ENCODE peak calls at places on chromosomes 16 and 17, in eight cellular contexts. I is adrenal gland; X is psoas muscle; S is fibroblast of lung; J is esophagus squamous epithelium; L is BJ; B is heart left ventricle; C is CD8-positive, alpha-beta T cell. A is an unnamed sample.

GRCh38 chr16:1193143-1193824 is 31.8 kb downstream of the TPSG1 start:
- DNase-seq in I (no peak), X (no peak), S (no peak), B (no peak), C (no peak), L (no peak), J (no peak), A (no peak)

GRCh38 chr17:75679706-75680201 is 12.6 kb downstream of the SAP30BP start:
- DNase-seq in B (peak; percentile 50), J (no peak), L (peak; percentile 51), I (no peak), C (no peak), S (no peak), X (no peak), A (peak; percentile 75)

GRCh38 chr17:81365148-81365600 is 30.1 kb upstream of the BAHCC1 start:
- DNase-seq in X (peak; percentile 63), S (peak; percentile 76), J (no peak), L (no peak), B (peak; percentile 43), C (no peak), I (no peak), A (peak; percentile 88)

GRCh38 chr17:45386180-45386579 is 46.5 kb downstream of the ARHGAP27 start:
- DNase-seq in X (no peak), L (no peak), J (no peak), I (no peak), S (no peak), B (no peak), C (no peak), A (no peak)

GRCh38 chr16:9954181-9954580 is 228.0 kb downstream of the GRIN2A start:
- DNase-seq in I (no peak), B (no peak), L (no peak), C (no peak), J (no peak), S (no peak), X (no peak), A (no peak)

GRCh38 chr16:76059701-76060100 is 217.5 kb upstream of the CNTNAP4 start:
- DNase-seq in S (no peak), B (no peak), L (no peak), J (no peak), I (no peak), X (no peak), C (no peak), A (no peak)

GRCh38 chr16:66596986-66597848 is 7.3 kb upstream of the CMTM3 start:
- DNase-seq in X (no peak), I (no peak), S (no peak), C (no peak), J (no peak), L (no peak), B (no peak), A (no peak)

GRCh38 chr17:42387663-42388380 is 420 bp downstream of the STAT3 start:
- DNase-seq in B (peak; percentile 52), C (no peak), J (no peak), S (peak; percentile 33), I (peak; percentile 55), X (peak; percentile 52), L (no peak), A (peak; percentile 69)

GRCh38 chr17:4364622-4365041 is 1.8 kb downstream of the UBE2G1 start:
- DNase-seq in J (no peak), C (no peak), X (peak; percentile 25), S (no peak), L (no peak), B (no peak), I (peak; percentile 27), A (no peak)

GRCh38 chr16:35391328-35391727 is 1931.9 kb downstream of the TP53TG3F start:
- DNase-seq in C (no peak), J (no peak), S (peak; percentile 8), B (peak; percentile 18), I (peak; percentile 36), L (no peak), X (peak; percentile 16), A (peak; percentile 48)

GRCh38 chr17:17749921-17750320 is 68.7 kb downstream of the RAI1 start:
- DNase-seq in J (no peak), X (no peak), I (no peak), L (no peak), B (no peak), S (peak; percentile 54), C (peak; percentile 66), A (peak; percentile 76)

GRCh38 chr16:50182441-50182840 is 29.3 kb downstream of the TENT4B start:
- DNase-seq in B (no peak), X (no peak), C (no peak), I (no peak), L (no peak), S (no peak), J (no peak), A (no peak)

GRCh38 chr16:16127469-16128116 is 95.7 kb downstream of the ABCC6 start:
- DNase-seq in I (peak; percentile 62), J (no peak), S (peak; percentile 72), B (peak; percentile 50), X (peak; percentile 59), C (peak; percentile 80), L (peak; percentile 10), A (peak; percentile 51)

GRCh38 chr16:65745-66144 is 6.7 kb downstream of the RHBDF1 start:
- DNase-seq in C (peak; percentile 91), S (peak; percentile 71), L (no peak), I (peak; percentile 83), J (no peak), X (peak; percentile 88), B (peak; percentile 81), A (peak; percentile 48)

GRCh38 chr16:15672514-15673167 is 22.6 kb downstream of the NDE1 start:
- DNase-seq in C (peak; percentile 83), B (peak; percentile 89), S (peak; percentile 99), I (peak; percentile 62), J (peak; percentile 58), L (peak; percentile 97), X (peak; percentile 91), A (peak; percentile 99)

GRCh38 chr17:68378202-68379149 is 78.8 kb downstream of the WIPI1 start:
- DNase-seq in I (peak; percentile 85), C (no peak), X (peak; percentile 99), L (peak; percentile 88), B (peak; percentile 89), S (peak; percentile 97), J (peak; percentile 35), A (peak; percentile 66)

GRCh38 chr17:8398980-8399379 is 1.4 kb upstream of the RNF222 start:
- DNase-seq in J (no peak), L (no peak), B (no peak), I (no peak), S (no peak), C (no peak), X (no peak), A (no peak)

GRCh38 chr16:78553268-78554044 is 454.0 kb downstream of the WWOX start:
- DNase-seq in J (no peak), X (no peak), L (no peak), S (no peak), I (no peak), B (no peak), C (no peak), A (no peak)

GRCh38 chr17:9185142-9185541 is 163.8 kb downstream of the NTN1 start:
- DNase-seq in B (no peak), C (no peak), J (no peak), I (no peak), X (no peak), L (no peak), S (no peak), A (peak; percentile 55)

GRCh38 chr17:34706029-34706428 is 126.6 kb downstream of the TMEM132E start:
- DNase-seq in B (no peak), C (peak; percentile 21), J (no peak), S (peak; percentile 5), I (peak; percentile 48), L (no peak), X (no peak), A (no peak)

GRCh38 chr16:65783709-65784474 is 582.6 kb upstream of the CDH5 start:
- DNase-seq in C (no peak), B (no peak), J (no peak), I (no peak), X (no peak), L (no peak), S (no peak), A (no peak)

GRCh38 chr16:69181-69580 is 3.2 kb downstream of the RHBDF1 start:
- DNase-seq in J (no peak), B (no peak), C (no peak), I (no peak), L (no peak), S (no peak), X (no peak), A (no peak)

GRCh38 chr17:38657824-38658740 is 16.7 kb downstream of the EPOP start:
- DNase-seq in B (no peak), I (no peak), X (no peak), L (no peak), J (no peak), C (no peak), S (no peak), A (no peak)
- H3K4me3 ChIP-seq in B (no peak overlapping the region), I (no peak overlapping the region), X (no peak overlapping the region), L (no peak overlapping the region), J (no peak overlapping the region), C (no peak overlapping the region), S (no peak overlapping the region), A (no peak overlapping the region)

GRCh38 chr17:1648582-1649115 is 1.0 kb downstream of the RILP start:
- DNase-seq in X (peak; percentile 96), L (peak; percentile 67), J (no peak), I (peak; percentile 96), S (peak; percentile 95), C (peak; percentile 96), B (peak; percentile 95), A (peak; percentile 86)
- TF ChIP-seq CTCF in X (peak; percentile 85), L (peak; percentile 84), J (peak; percentile 96), I (peak; percentile 95), S (peak; percentile 70), C (peak; percentile 71), B (peak; percentile 93), A (peak; percentile 93)

DNA sequence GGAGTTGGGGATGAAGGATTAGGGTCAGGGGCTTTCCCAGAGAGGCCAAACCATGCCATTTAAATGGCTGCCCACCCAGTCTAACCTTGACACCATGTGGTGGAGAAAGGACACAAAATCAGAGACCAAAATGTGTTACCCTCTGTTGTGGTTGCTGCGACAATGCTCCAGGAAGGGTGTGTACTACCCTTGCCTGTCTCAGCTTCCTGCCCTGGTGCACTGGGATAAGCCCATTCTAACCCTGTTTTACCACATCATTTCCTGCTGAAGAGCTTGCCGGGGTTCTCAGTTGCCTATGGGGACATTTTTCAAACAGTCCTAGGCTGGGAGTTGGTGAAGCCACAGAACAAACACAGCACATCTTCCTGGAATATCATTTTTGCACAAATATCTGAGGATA is 4.9 kb downstream of the OR4D1 start:
- DNase-seq in I (no peak), C (peak; percentile 80), J (no peak), L (no peak), B (no peak), S (no peak), X (no peak), A (no peak)
- H3K27me3 ChIP-seq in I (peaks cover 42% of the 10 kb centered on the region), C (no peaks in the 10 kb centered on the region), J (peaks cover 82% of the 10 kb centered on the region), L (peaks cover 16% of the 10 kb centered on the region), B (peaks cover 45% of the 10 kb centered on the region), S (peaks cover 15% of the 10 kb centered on the region), X (peaks cover 52% of the 10 kb centered on the region), A (peaks cover 17% of the 10 kb centered on the region)

DNA sequence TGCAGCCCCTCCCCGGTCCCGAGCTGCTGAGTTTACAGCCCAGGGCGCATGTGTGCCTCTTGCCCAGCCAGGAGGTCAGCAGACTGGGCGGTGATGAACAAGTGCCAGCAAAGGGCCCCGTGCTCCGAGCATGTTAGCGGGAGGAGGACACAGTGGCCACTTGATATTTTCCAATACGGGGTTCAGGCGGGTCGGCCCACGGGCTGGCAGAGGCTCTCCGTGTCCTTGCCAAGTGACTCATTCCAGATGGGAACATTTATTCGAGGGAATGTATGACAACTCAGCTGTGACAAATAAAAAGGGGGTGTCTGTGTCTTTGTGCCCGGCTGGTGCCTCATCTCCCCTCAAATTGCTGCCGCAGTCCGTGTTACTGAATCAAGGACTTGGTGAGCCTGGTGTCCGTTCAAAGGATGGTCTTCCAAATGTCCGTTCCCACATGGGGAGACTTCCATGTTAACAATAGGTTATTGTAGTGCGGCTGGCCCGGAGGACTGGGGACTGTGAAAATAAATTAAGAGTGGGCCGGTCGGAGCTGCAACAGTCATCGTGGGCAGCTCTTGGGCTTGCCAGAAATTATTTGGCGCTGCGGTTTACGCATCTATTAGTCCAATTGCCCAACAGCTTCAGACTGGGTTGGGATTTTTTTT is 173.9 kb upstream of the CIBAR2 start:
- DNase-seq in L (no peak), C (no peak), J (no peak), B (peak; percentile 65), S (peak; percentile 89), I (peak; percentile 86), X (peak; percentile 86), A (no peak)
- H3K4me3 ChIP-seq in L (no peak overlapping the region), C (no peak overlapping the region), J (no peak overlapping the region), B (no peak overlapping the region), S (peak overlapping the region; percentile 26), I (no peak overlapping the region), X (peak overlapping the region; percentile 21), A (no peak overlapping the region)

A was measured in bronchial epithelial cell.